ENCODE peak calls at places on chromosomes 7 and 10, in nine cellular contexts. D is effector CD4-positive, alpha-beta T cell; P is NCI-H524; K is tibial nerve; X is NCI-H1694 treated with DMSO at 0.1 percent for 48 hours; A is posterior vena cava; C is progenitor cell of endocrine pancreas; V is HEK293T; J is stimulated activated CD8-positive, alpha-beta memory T cell treated with anti-CD3 and anti-CD28 coated beads, Interleukin-4, amount 100 ng/mL, for 4 hours. G is an unnamed sample.

GRCh38 chr7:40015790-40016296 is 65.8 kb downstream of the CDK13 start:
- DNase-seq in D (no peak), P (no peak), K (peak; percentile 21), X (peak; percentile 42), A (no peak), C (no peak), V (no peak), J (no peak), G (no peak)

GRCh38 chr10:74548676-74549075 is 277.7 kb upstream of the KAT6B start:
- DNase-seq in D (no peak), P (no peak), K (no peak), X (no peak), A (no peak), C (no peak), V (no peak), J (no peak), G (no peak)

GRCh38 chr7:82729172-82730030 is 285.8 kb upstream of the CACNA2D1 start:
- DNase-seq in D (no peak), P (no peak), K (no peak), X (peak; percentile 20), A (no peak), C (no peak), V (peak; percentile 44), J (no peak), G (no peak)

GRCh38 chr7:70006411-70006920 is 408.2 kb downstream of the AUTS2 start:
- DNase-seq in D (no peak), P (peak; percentile 81), K (no peak), X (peak; percentile 41), A (no peak), C (no peak), V (no peak), J (no peak), G (no peak)

GRCh38 chr10:32980242-32980557 is 22.2 kb upstream of the ITGB1 start:
- DNase-seq in D (no peak), P (no peak), K (no peak), X (no peak), A (no peak), C (no peak), V (no peak), J (no peak), G (no peak)

GRCh38 chr10:110522365-110522988 is 24.8 kb downstream of the DUSP5 start:
- DNase-seq in D (no peak), P (no peak), K (no peak), X (no peak), A (no peak), C (no peak), V (no peak), J (no peak), G (no peak)

GRCh38 chr7:22238354-22239311 is 118.3 kb downstream of the RAPGEF5 start:
- DNase-seq in D (no peak), P (no peak), K (no peak), X (no peak), A (no peak), C (no peak), V (no peak), J (no peak), G (no peak)

GRCh38 chr10:86043236-86043635 is 323.4 kb downstream of the GRID1 start:
- DNase-seq in D (no peak), P (no peak), K (no peak), X (no peak), A (no peak), C (no peak), V (no peak), J (no peak), G (no peak)

GRCh38 chr7:135761751-135762488 is 13.3 kb upstream of the FAM180A start:
- DNase-seq in D (no peak), P (no peak), K (no peak), X (no peak), A (no peak), C (no peak), V (no peak), J (no peak), G (no peak)

GRCh38 chr7:146768941-146769340 is 652.3 kb downstream of the CNTNAP2 start:
- DNase-seq in D (no peak), P (no peak), K (no peak), X (peak; percentile 94), A (no peak), C (no peak), V (no peak), J (no peak), G (no peak)

GRCh38 chr7:132596588-132596987 is 20.3 kb upstream of the PLXNA4 start:
- DNase-seq in D (no peak), P (no peak), K (no peak), X (no peak), A (no peak), C (no peak), V (no peak), J (no peak), G (no peak)

GRCh38 chr10:60299961-60300883 is 89.5 kb downstream of the ANK3 start:
- DNase-seq in D (no peak), P (peak; percentile 15), K (no peak), X (no peak), A (no peak), C (no peak), V (no peak), J (no peak), G (no peak)

GRCh38 chr10:87764072-87764934 is 53.7 kb downstream of the ATAD1 start:
- DNase-seq in D (no peak), P (no peak), K (no peak), X (no peak), A (no peak), C (no peak), V (no peak), J (no peak), G (no peak)

GRCh38 chr7:130566168-130566897 is 74.4 kb downstream of the MEST start:
- DNase-seq in D (no peak), P (no peak), K (no peak), X (no peak), A (peak; percentile 76), C (no peak), V (no peak), J (no peak), G (no peak)

GRCh38 chr7:5693529-5693928 is 87.9 kb downstream of the RNF216 start:
- DNase-seq in D (no peak), P (no peak), K (no peak), X (no peak), A (no peak), C (no peak), V (no peak), J (no peak), G (no peak)

GRCh38 chr7:149284343-149284742 is 22.3 kb downstream of the ZNF783 start:
- DNase-seq in D (peak; percentile 44), P (no peak), K (no peak), X (no peak), A (peak; percentile 72), C (no peak), V (no peak), J (no peak), G (peak; percentile 16)

GRCh38 chr7:116284390-116284789 is 74.1 kb downstream of the TES start:
- DNase-seq in D (no peak), P (no peak), K (no peak), X (no peak), A (no peak), C (no peak), V (no peak), J (no peak), G (no peak)

GRCh38 chr7:30184804-30185487 is 50.2 kb downstream of the MTURN start:
- DNase-seq in D (no peak), P (no peak), K (no peak), X (no peak), A (no peak), C (no peak), V (no peak), J (no peak), G (no peak)

GRCh38 chr10:85319150-85319549 is 990.8 kb downstream of the CCSER2 start:
- DNase-seq in D (no peak), P (no peak), K (no peak), X (peak; percentile 19), A (no peak), C (no peak), V (no peak), J (no peak), G (no peak)

GRCh38 chr7:154684651-154685563 is 318.0 kb downstream of the PAXIP1 start:
- DNase-seq in D (no peak), P (no peak), K (no peak), X (no peak), A (no peak), C (no peak), V (no peak), J (no peak), G (no peak)

GRCh38 chr10:88152720-88153119 is 289.3 kb downstream of the PTEN start:
- DNase-seq in D (no peak), P (no peak), K (no peak), X (no peak), A (no peak), C (no peak), V (no peak), J (no peak), G (no peak)

GRCh38 chr7:86913709-86914108 is 145.7 kb downstream of the ELAPOR2 start:
- DNase-seq in D (no peak), P (no peak), K (no peak), X (no peak), A (no peak), C (no peak), V (no peak), J (no peak), G (no peak)

GRCh38 chr7:122166708-122167107 is 22.7 kb upstream of the AASS start:
- DNase-seq in D (no peak), P (no peak), K (no peak), X (no peak), A (no peak), C (no peak), V (no peak), J (no peak), G (no peak)

GRCh38 chr7:106583133-106583532 is 77.8 kb downstream of the CCDC71L start:
- DNase-seq in D (no peak), P (no peak), K (no peak), X (no peak), A (no peak), C (no peak), V (no peak), J (no peak), G (no peak)

GRCh38 chr10:67875340-67876238 is 8.9 kb upstream of the SIRT1 start:
- DNase-seq in D (no peak), P (no peak), K (no peak), X (no peak), A (no peak), C (no peak), V (no peak), J (no peak), G (no peak)

GRCh38 chr7:42407828-42408227 is 170.8 kb upstream of the GLI3 start:
- DNase-seq in D (no peak), P (no peak), K (no peak), X (no peak), A (no peak), C (no peak), V (no peak), J (no peak), G (no peak)

G was measured in effector memory CD4-positive, alpha-beta T cell.